ENCODE peak calls at places on chromosomes 5 and 9, in five cellular contexts. One of them, this sample, is unnamed.

GRCh38 chr5:150265984-150266383 is 23.6 kb downstream of the CAMK2A start:
- DNase-seq in right atrium auricular region: no peak
- DNase-seq in heart left ventricle: peak
- DNase-seq in D341Med: no peak
- DNase-seq in activated CD4-positive, alpha-beta T cell treated with anti-CD3 and anti-CD28 coated beads, Interleukin-2, amount 50 U/mL, for 48 hours: no peak
- DNase-seq in this sample: no peak

GRCh38 chr9:87618931-87619330 is 107.0 kb upstream of the CTSL start:
- DNase-seq in activated CD4-positive, alpha-beta T cell treated with anti-CD3 and anti-CD28 coated beads, Interleukin-2, amount 50 U/mL, for 48 hours: no peak
- DNase-seq in right atrium auricular region: no peak
- DNase-seq in D341Med: no peak
- DNase-seq in heart left ventricle: no peak
- DNase-seq in this sample: no peak

GRCh38 chr9:30120654-30121053 is 2263.8 kb upstream of the ACO1 start:
- DNase-seq in right atrium auricular region: no peak
- DNase-seq in D341Med: no peak
- DNase-seq in heart left ventricle: no peak
- DNase-seq in activated CD4-positive, alpha-beta T cell treated with anti-CD3 and anti-CD28 coated beads, Interleukin-2, amount 50 U/mL, for 48 hours: no peak
- DNase-seq in this sample: no peak

GRCh38 chr5:119340597-119341218 is 15.1 kb upstream of the TNFAIP8 start:
- DNase-seq in D341Med: no peak
- DNase-seq in heart left ventricle: no peak
- DNase-seq in right atrium auricular region: no peak
- DNase-seq in activated CD4-positive, alpha-beta T cell treated with anti-CD3 and anti-CD28 coated beads, Interleukin-2, amount 50 U/mL, for 48 hours: no peak
- DNase-seq in this sample: no peak

GRCh38 chr5:107772418-107773310 is 101.9 kb upstream of the EFNA5 start:
- DNase-seq in right atrium auricular region: no peak
- DNase-seq in heart left ventricle: no peak
- DNase-seq in activated CD4-positive, alpha-beta T cell treated with anti-CD3 and anti-CD28 coated beads, Interleukin-2, amount 50 U/mL, for 48 hours: no peak
- DNase-seq in D341Med: no peak
- DNase-seq in this sample: no peak

GRCh38 chr9:71285191-71285656 is 163.8 kb upstream of the TRPM3 start:
- DNase-seq in right atrium auricular region: no peak
- DNase-seq in heart left ventricle: no peak
- DNase-seq in D341Med: peak
- DNase-seq in activated CD4-positive, alpha-beta T cell treated with anti-CD3 and anti-CD28 coated beads, Interleukin-2, amount 50 U/mL, for 48 hours: peak
- DNase-seq in this sample: peak

GRCh38 chr5:27311544-27311943 is 273.2 kb upstream of the CDH9 start:
- DNase-seq in activated CD4-positive, alpha-beta T cell treated with anti-CD3 and anti-CD28 coated beads, Interleukin-2, amount 50 U/mL, for 48 hours: no peak
- DNase-seq in heart left ventricle: no peak
- DNase-seq in D341Med: no peak
- DNase-seq in right atrium auricular region: no peak
- DNase-seq in this sample: no peak

GRCh38 chr5:12360218-12360617 is 456.0 kb upstream of the CTNND2 start:
- DNase-seq in activated CD4-positive, alpha-beta T cell treated with anti-CD3 and anti-CD28 coated beads, Interleukin-2, amount 50 U/mL, for 48 hours: no peak
- DNase-seq in heart left ventricle: no peak
- DNase-seq in D341Med: no peak
- DNase-seq in right atrium auricular region: no peak
- DNase-seq in this sample: no peak

GRCh38 chr5:163642904-163643303 is 137.5 kb downstream of the MAT2B start:
- DNase-seq in D341Med: no peak
- DNase-seq in heart left ventricle: no peak
- DNase-seq in activated CD4-positive, alpha-beta T cell treated with anti-CD3 and anti-CD28 coated beads, Interleukin-2, amount 50 U/mL, for 48 hours: no peak
- DNase-seq in right atrium auricular region: no peak
- DNase-seq in this sample: no peak

GRCh38 chr5:139470821-139471300 is at the start of gene SMIM33:
- DNase-seq in D341Med: peak
- DNase-seq in activated CD4-positive, alpha-beta T cell treated with anti-CD3 and anti-CD28 coated beads, Interleukin-2, amount 50 U/mL, for 48 hours: peak
- DNase-seq in heart left ventricle: no peak
- DNase-seq in right atrium auricular region: no peak
- DNase-seq in this sample: no peak

GRCh38 chr5:39506216-39506615 is 81.4 kb upstream of the DAB2 start:
- DNase-seq in D341Med: no peak
- DNase-seq in activated CD4-positive, alpha-beta T cell treated with anti-CD3 and anti-CD28 coated beads, Interleukin-2, amount 50 U/mL, for 48 hours: no peak
- DNase-seq in right atrium auricular region: no peak
- DNase-seq in heart left ventricle: no peak
- DNase-seq in this sample: no peak

GRCh38 chr5:123512631-123513461 is 869 bp downstream of the CSNK1G3 start:
- DNase-seq in right atrium auricular region: no peak
- DNase-seq in D341Med: peak
- DNase-seq in heart left ventricle: peak
- DNase-seq in activated CD4-positive, alpha-beta T cell treated with anti-CD3 and anti-CD28 coated beads, Interleukin-2, amount 50 U/mL, for 48 hours: peak
- DNase-seq in this sample: peak

GRCh38 chr5:113212244-113212920 is 222.4 kb downstream of the TSSK1B start:
- DNase-seq in activated CD4-positive, alpha-beta T cell treated with anti-CD3 and anti-CD28 coated beads, Interleukin-2, amount 50 U/mL, for 48 hours: no peak
- DNase-seq in heart left ventricle: no peak
- DNase-seq in D341Med: peak
- DNase-seq in right atrium auricular region: no peak
- DNase-seq in this sample: peak

GRCh38 chr5:33936381-33937016 is at the start of gene RXFP3:
- DNase-seq in right atrium auricular region: no peak
- DNase-seq in D341Med: peak
- DNase-seq in heart left ventricle: peak
- DNase-seq in activated CD4-positive, alpha-beta T cell treated with anti-CD3 and anti-CD28 coated beads, Interleukin-2, amount 50 U/mL, for 48 hours: no peak
- DNase-seq in this sample: no peak

GRCh38 chr5:115657883-115658233 is 32.0 kb upstream of the TMED7 start:
- DNase-seq in right atrium auricular region: no peak
- DNase-seq in heart left ventricle: no peak
- DNase-seq in D341Med: no peak
- DNase-seq in activated CD4-positive, alpha-beta T cell treated with anti-CD3 and anti-CD28 coated beads, Interleukin-2, amount 50 U/mL, for 48 hours: no peak
- DNase-seq in this sample: no peak

GRCh38 chr9:124285903-124286291 is 28.1 kb downstream of the NEK6 start:
- DNase-seq in heart left ventricle: peak
- DNase-seq in activated CD4-positive, alpha-beta T cell treated with anti-CD3 and anti-CD28 coated beads, Interleukin-2, amount 50 U/mL, for 48 hours: peak
- DNase-seq in right atrium auricular region: peak
- DNase-seq in D341Med: no peak
- DNase-seq in this sample: no peak

GRCh38 chr5:33969572-33970452 is 14.7 kb downstream of the SLC45A2 start:
- DNase-seq in heart left ventricle: no peak
- DNase-seq in right atrium auricular region: no peak
- DNase-seq in activated CD4-positive, alpha-beta T cell treated with anti-CD3 and anti-CD28 coated beads, Interleukin-2, amount 50 U/mL, for 48 hours: no peak
- DNase-seq in D341Med: peak
- DNase-seq in this sample: peak

GRCh38 chr5:72441861-72442540 is 65.2 kb downstream of the ZNF366 start:
- DNase-seq in D341Med: no peak
- DNase-seq in right atrium auricular region: no peak
- DNase-seq in activated CD4-positive, alpha-beta T cell treated with anti-CD3 and anti-CD28 coated beads, Interleukin-2, amount 50 U/mL, for 48 hours: no peak
- DNase-seq in heart left ventricle: no peak
- DNase-seq in this sample: no peak

GRCh38 chr5:160166069-160166972 is 47.1 kb upstream of the PWWP2A start:
- DNase-seq in right atrium auricular region: no peak
- DNase-seq in heart left ventricle: no peak
- DNase-seq in activated CD4-positive, alpha-beta T cell treated with anti-CD3 and anti-CD28 coated beads, Interleukin-2, amount 50 U/mL, for 48 hours: no peak
- DNase-seq in D341Med: no peak
- DNase-seq in this sample: no peak

GRCh38 chr5:179288101-179288808 is 57.0 kb downstream of the ADAMTS2 start:
- DNase-seq in heart left ventricle: peak
- DNase-seq in activated CD4-positive, alpha-beta T cell treated with anti-CD3 and anti-CD28 coated beads, Interleukin-2, amount 50 U/mL, for 48 hours: no peak
- DNase-seq in right atrium auricular region: no peak
- DNase-seq in D341Med: no peak
- DNase-seq in this sample: no peak

GRCh38 chr5:60163762-60164161 is 270.2 kb upstream of the PDE4D start:
- DNase-seq in activated CD4-positive, alpha-beta T cell treated with anti-CD3 and anti-CD28 coated beads, Interleukin-2, amount 50 U/mL, for 48 hours: no peak
- DNase-seq in right atrium auricular region: no peak
- DNase-seq in D341Med: no peak
- DNase-seq in heart left ventricle: no peak
- DNase-seq in this sample: no peak

GRCh38 chr9:136711751-136712689 is at the start of gene DIPK1B:
- DNase-seq in right atrium auricular region: no peak
- DNase-seq in heart left ventricle: no peak
- DNase-seq in D341Med: peak
- DNase-seq in activated CD4-positive, alpha-beta T cell treated with anti-CD3 and anti-CD28 coated beads, Interleukin-2, amount 50 U/mL, for 48 hours: no peak
- DNase-seq in this sample: peak

GRCh38 chr9:21684831-21685362 is 117.5 kb upstream of the MTAP start:
- DNase-seq in activated CD4-positive, alpha-beta T cell treated with anti-CD3 and anti-CD28 coated beads, Interleukin-2, amount 50 U/mL, for 48 hours: peak
- DNase-seq in right atrium auricular region: no peak
- DNase-seq in D341Med: no peak
- DNase-seq in heart left ventricle: no peak
- DNase-seq in this sample: peak

GRCh38 chr5:59764361-59764760 is 129.2 kb downstream of the PDE4D start:
- DNase-seq in right atrium auricular region: no peak
- DNase-seq in D341Med: no peak
- DNase-seq in heart left ventricle: no peak
- DNase-seq in activated CD4-positive, alpha-beta T cell treated with anti-CD3 and anti-CD28 coated beads, Interleukin-2, amount 50 U/mL, for 48 hours: no peak
- DNase-seq in this sample: no peak

GRCh38 chr5:93100433-93100832 is 480.6 kb downstream of the NR2F1-AS1 start:
- DNase-seq in heart left ventricle: no peak
- DNase-seq in activated CD4-positive, alpha-beta T cell treated with anti-CD3 and anti-CD28 coated beads, Interleukin-2, amount 50 U/mL, for 48 hours: no peak
- DNase-seq in D341Med: no peak
- DNase-seq in right atrium auricular region: no peak
- DNase-seq in this sample: no peak

GRCh38 chr9:81826541-81826906 is 101.7 kb upstream of the SPATA31D4 start:
- DNase-seq in activated CD4-positive, alpha-beta T cell treated with anti-CD3 and anti-CD28 coated beads, Interleukin-2, amount 50 U/mL, for 48 hours: no peak
- DNase-seq in D341Med: no peak
- DNase-seq in heart left ventricle: peak
- DNase-seq in right atrium auricular region: peak
- DNase-seq in this sample: peak

GRCh38 chr9:136820947-136821332 is 13.2 kb downstream of the RABL6 start:
- DNase-seq in heart left ventricle: no peak
- DNase-seq in D341Med: no peak
- DNase-seq in activated CD4-positive, alpha-beta T cell treated with anti-CD3 and anti-CD28 coated beads, Interleukin-2, amount 50 U/mL, for 48 hours: no peak
- DNase-seq in right atrium auricular region: no peak
- DNase-seq in this sample: peak

GRCh38 chr9:99056876-99057664 is 47.8 kb upstream of the TGFBR1 start:
- DNase-seq in heart left ventricle: no peak
- DNase-seq in D341Med: no peak
- DNase-seq in right atrium auricular region: no peak
- DNase-seq in activated CD4-positive, alpha-beta T cell treated with anti-CD3 and anti-CD28 coated beads, Interleukin-2, amount 50 U/mL, for 48 hours: no peak
- DNase-seq in this sample: no peak

GRCh38 chr5:141779642-141780041 is 97.6 kb upstream of the ARAP3 start:
- DNase-seq in heart left ventricle: no peak
- DNase-seq in right atrium auricular region: no peak
- DNase-seq in activated CD4-positive, alpha-beta T cell treated with anti-CD3 and anti-CD28 coated beads, Interleukin-2, amount 50 U/mL, for 48 hours: no peak
- DNase-seq in D341Med: no peak
- DNase-seq in this sample: no peak

GRCh38 chr5:161763571-161763970 is 78.0 kb downstream of the GABRA6 start:
- DNase-seq in D341Med: no peak
- DNase-seq in right atrium auricular region: no peak
- DNase-seq in heart left ventricle: no peak
- DNase-seq in activated CD4-positive, alpha-beta T cell treated with anti-CD3 and anti-CD28 coated beads, Interleukin-2, amount 50 U/mL, for 48 hours: no peak
- DNase-seq in this sample: no peak

GRCh38 chr5:79602884-79603283 is 9.4 kb upstream of the TENT2 start:
- DNase-seq in right atrium auricular region: no peak
- DNase-seq in heart left ventricle: no peak
- DNase-seq in activated CD4-positive, alpha-beta T cell treated with anti-CD3 and anti-CD28 coated beads, Interleukin-2, amount 50 U/mL, for 48 hours: no peak
- DNase-seq in D341Med: no peak
- DNase-seq in this sample: no peak

GRCh38 chr9:37969130-37969529 is 65.2 kb upstream of the SLC25A51 start:
- DNase-seq in D341Med: no peak
- DNase-seq in heart left ventricle: peak
- DNase-seq in right atrium auricular region: no peak
- DNase-seq in activated CD4-positive, alpha-beta T cell treated with anti-CD3 and anti-CD28 coated beads, Interleukin-2, amount 50 U/mL, for 48 hours: no peak
- DNase-seq in this sample: no peak

GRCh38 chr5:179420476-179420875 is 75.2 kb upstream of the ADAMTS2 start:
- DNase-seq in D341Med: no peak
- DNase-seq in right atrium auricular region: no peak
- DNase-seq in activated CD4-positive, alpha-beta T cell treated with anti-CD3 and anti-CD28 coated beads, Interleukin-2, amount 50 U/mL, for 48 hours: no peak
- DNase-seq in heart left ventricle: peak
- DNase-seq in this sample: no peak

GRCh38 chr9:92108122-92108521 is 7.1 kb downstream of the SPTLC1 start:
- DNase-seq in right atrium auricular region: no peak
- DNase-seq in activated CD4-positive, alpha-beta T cell treated with anti-CD3 and anti-CD28 coated beads, Interleukin-2, amount 50 U/mL, for 48 hours: no peak
- DNase-seq in D341Med: no peak
- DNase-seq in heart left ventricle: no peak
- DNase-seq in this sample: no peak

GRCh38 chr5:133670336-133670735 is 58.0 kb upstream of the FSTL4 start:
- DNase-seq in heart left ventricle: no peak
- DNase-seq in D341Med: no peak
- DNase-seq in activated CD4-positive, alpha-beta T cell treated with anti-CD3 and anti-CD28 coated beads, Interleukin-2, amount 50 U/mL, for 48 hours: no peak
- DNase-seq in right atrium auricular region: no peak
- DNase-seq in this sample: no peak

GRCh38 chr5:147921134-147921533 is 14.8 kb upstream of the C5orf46 start:
- DNase-seq in right atrium auricular region: no peak
- DNase-seq in D341Med: no peak
- DNase-seq in heart left ventricle: no peak
- DNase-seq in activated CD4-positive, alpha-beta T cell treated with anti-CD3 and anti-CD28 coated beads, Interleukin-2, amount 50 U/mL, for 48 hours: no peak
- DNase-seq in this sample: no peak

This sample was measured in A673.